ENCODE peak calls at places on chromosomes 11 and 22, in four cellular contexts. F is kidney epithelial cell, T is upper lobe of left lung, Q is esophagus squamous epithelium. I is an unnamed sample. For H3K36me3, the result is how much of the 10 kb centered on the place peaks cover.

GRCh38 chr11:22193348-22194051 is 615 bp downstream of the ANO5 start:
- DNase-seq in T (no peak), F (no peak), Q (no peak), I (peak)

GRCh38 chr11:125162743-125163142 is 1.8 kb upstream of the PKNOX2 start:
- DNase-seq in Q (no peak), T (no peak), F (no peak), I (no peak)

GRCh38 chr11:19976281-19976941 is 183.9 kb downstream of the DBX1 start:
- DNase-seq in T (no peak), Q (no peak), F (no peak), I (no peak)

GRCh38 chr22:26057731-26058130 is 111.5 kb upstream of the SEZ6L start:
- DNase-seq in Q (no peak), F (no peak), T (no peak), I (no peak)

GRCh38 chr11:9639985-9640384 is 23.9 kb upstream of the SWAP70 start:
- DNase-seq in F (no peak), Q (no peak), T (peak), I (no peak)

GRCh38 chr11:16280256-16280682 is 76.1 kb downstream of the SOX6 start:
- DNase-seq in Q (no peak), T (no peak), F (no peak), I (no peak)

GRCh38 chr11:70517996-70518907 is 119.9 kb downstream of the CTTN start:
- DNase-seq in Q (no peak), F (peak), T (no peak), I (no peak)

GRCh38 chr11:75028321-75029097 is 39.8 kb downstream of the NEU3 start:
- DNase-seq in F (no peak), Q (no peak), T (no peak), I (no peak)

GRCh38 chr22:23743303-23743705 is 7.6 kb downstream of the ZNF70 start:
- DNase-seq in Q (no peak), F (no peak), T (no peak), I (no peak)

GRCh38 chr11:131064373-131064991 is 148.2 kb upstream of the SNX19 start:
- DNase-seq in F (peak), Q (no peak), T (peak), I (peak)

GRCh38 chr11:64694821-64695365 is 28.1 kb downstream of the NRXN2 start:
- DNase-seq in F (peak), Q (no peak), T (no peak), I (no peak)

GRCh38 chr11:59550842-59551650 is 39.7 kb downstream of the OR4D9 start:
- DNase-seq in Q (no peak), T (peak), F (no peak), I (peak)

GRCh38 chr11:11414996-11415395 is 61.9 kb upstream of the CSNK2A3 start:
- DNase-seq in F (no peak), Q (no peak), T (no peak), I (no peak)

GRCh38 chr22:45205624-45205925 is 35.1 kb downstream of the KIAA0930 start:
- DNase-seq in Q (no peak), T (peak), F (no peak), I (no peak)

DNA sequence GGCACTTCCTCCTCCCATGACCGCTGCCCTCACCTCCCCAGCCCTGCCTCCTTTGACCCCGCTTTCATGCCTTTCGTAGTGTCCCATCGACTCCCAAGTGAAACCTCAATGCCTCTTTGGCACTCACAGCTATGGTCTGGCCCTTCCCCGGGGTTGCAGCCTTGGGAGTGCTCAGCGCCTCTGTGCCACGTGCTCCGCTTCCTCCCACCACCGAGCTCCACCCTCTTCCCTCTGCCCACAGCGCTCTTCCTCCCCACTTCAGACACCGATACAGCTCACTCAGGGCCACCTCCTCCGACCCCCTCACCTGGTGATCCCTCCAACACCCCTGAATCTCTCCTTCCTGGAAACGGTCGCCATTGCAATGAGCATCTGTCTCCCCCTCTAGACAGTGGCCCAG is 16.6 kb upstream of the SCGB1A1 start:
- DNase-seq in Q (no peak), T (peak), F (no peak), I (no peak)
- H3K4me3 ChIP-seq in Q (no peak), T (peak), F (no peak), I (no peak)

GRCh38 chr11:126205359-126205758 is 6.1 kb downstream of the RPUSD4 start:
- DNase-seq in T (no peak), Q (no peak), F (no peak), I (no peak)
- H3K36me3 ChIP-seq in T (half or more), Q (half or more), F (under half), I (under half)

GRCh38 chr22:17962168-17962567 is 62.2 kb downstream of the MICAL3 start:
- DNase-seq in Q (no peak), F (no peak), T (no peak), I (no peak)

GRCh38 chr22:17964647-17965046 is 59.7 kb downstream of the MICAL3 start:
- DNase-seq in F (no peak), T (no peak), Q (no peak), I (peak)

GRCh38 chr22:17964153-17964552 is 60.2 kb downstream of the MICAL3 start:
- DNase-seq in Q (no peak), F (no peak), T (no peak), I (no peak)

GRCh38 chr22:17961443-17961729 is 63.0 kb downstream of the MICAL3 start:
- DNase-seq in Q (no peak), F (no peak), T (no peak), I (no peak)

GRCh38 chr22:17963015-17963414 is 61.3 kb downstream of the MICAL3 start:
- DNase-seq in Q (no peak), F (no peak), T (no peak), I (no peak)
- TF ChIP-seq CTCF in Q (no peak), F (no peak), T (no peak), I (no peak)

GRCh38 chr11:118789501-118790356 is 1.2 kb downstream of the DDX6 start:
- DNase-seq in Q (no peak), F (no peak), T (no peak), I (peak)

GRCh38 chr11:118791961-118792578 is 1.1 kb upstream of the DDX6 start:
- DNase-seq in T (peak), F (no peak), Q (no peak), I (peak)

GRCh38 chr11:118792642-118793124 is 1.7 kb upstream of the DDX6 start:
- DNase-seq in T (peak), F (peak), Q (peak), I (peak)

GRCh38 chr11:118791015-118791960 is at the start of gene DDX6:
- DNase-seq in F (no peak), T (peak), Q (peak), I (peak)

DNA sequence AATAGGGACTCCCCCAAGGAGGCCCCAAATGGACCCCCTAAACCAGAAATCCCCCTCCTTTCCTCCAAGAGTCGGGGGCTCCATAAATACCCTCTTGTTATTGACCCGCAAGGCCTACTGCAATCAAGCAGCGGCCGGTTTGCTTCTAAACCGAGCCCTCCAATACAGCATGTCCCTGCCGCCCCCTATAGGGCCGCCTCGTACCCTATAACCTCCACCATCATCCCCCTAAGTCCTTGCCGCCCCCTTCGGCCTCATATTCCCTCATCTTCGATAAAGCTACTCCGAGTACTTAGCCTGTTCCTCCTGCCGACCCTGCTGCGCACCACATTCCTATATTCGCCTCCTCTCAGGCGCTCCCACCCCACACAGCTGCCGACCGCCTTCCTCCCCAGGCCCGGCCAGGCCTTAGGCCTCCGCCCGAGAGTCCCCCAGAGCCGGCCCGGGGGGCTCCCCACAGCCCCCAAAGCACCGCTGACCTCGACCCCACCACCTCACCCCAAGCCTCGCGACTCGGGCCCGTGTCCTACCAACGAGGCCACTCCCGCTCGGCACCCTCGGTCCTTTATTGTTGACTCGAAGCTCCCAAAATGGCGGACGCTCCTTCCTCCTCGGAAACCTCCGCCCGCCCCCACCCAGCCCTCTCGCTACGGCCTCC is 478 bp downstream of the DDX6 start:
- DNase-seq in F (no peak), Q (peak), T (peak), I (peak)
- H3K4me3 ChIP-seq in F (peak), Q (peak), T (peak), I (peak)

DNA sequence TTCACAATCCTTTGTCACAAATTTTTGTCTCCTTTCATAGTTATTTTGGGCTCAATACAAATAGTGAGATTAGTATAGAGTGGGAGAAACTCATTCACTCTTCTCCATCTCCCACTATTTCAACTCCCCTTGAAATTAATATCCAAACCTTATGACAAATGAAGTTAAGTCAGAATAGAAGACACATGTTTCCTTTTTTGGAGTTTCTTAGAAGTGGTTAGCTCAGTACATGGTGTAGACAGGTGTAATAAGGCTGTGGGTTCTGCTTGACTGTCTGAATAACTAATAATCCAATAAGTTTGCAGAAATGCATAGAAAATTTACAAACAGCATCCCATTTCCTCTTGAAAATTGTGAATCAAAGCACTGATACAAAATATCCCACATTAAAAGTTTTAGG is 10.8 kb upstream of the HSPA8 start:
- DNase-seq in F (no peak), T (no peak), Q (no peak), I (no peak)
- H3K36me3 ChIP-seq in F (under half), T (under half), Q (under half), I (under half)

DNA sequence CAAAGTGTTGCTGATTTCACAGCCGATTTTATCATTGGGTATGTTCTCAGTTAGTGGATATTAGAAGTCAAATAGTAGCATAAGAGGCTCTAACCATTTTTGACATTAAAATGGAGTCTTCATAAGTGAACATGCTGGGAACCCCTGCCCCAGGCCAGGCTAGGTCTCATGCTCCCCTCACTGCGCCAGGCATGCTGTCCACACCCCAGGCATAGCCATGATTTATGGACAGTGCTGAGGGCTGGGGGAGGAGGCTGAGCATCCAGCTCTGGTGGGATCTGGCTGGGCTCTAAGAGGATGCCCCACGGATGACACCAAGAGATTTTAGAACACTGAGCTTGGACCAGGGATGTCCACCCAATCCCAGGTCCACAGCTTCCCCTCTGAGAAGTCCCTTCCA is 38.7 kb upstream of the LRRC32 start:
- DNase-seq in Q (no peak), F (no peak), T (no peak), I (no peak)
- TF ChIP-seq CTCF in Q (no peak), F (no peak), T (no peak), I (no peak)

GRCh38 chr11:116933961-116934360 is 96.5 kb upstream of the APOA1 start:
- DNase-seq in T (no peak), F (no peak), Q (no peak), I (no peak)

GRCh38 chr11:116930177-116930576 is 92.8 kb upstream of the APOA1 start:
- DNase-seq in F (no peak), T (no peak), Q (no peak), I (no peak)

GRCh38 chr11:116931206-116931953 is 94.0 kb upstream of the APOA1 start:
- DNase-seq in T (no peak), F (no peak), Q (no peak), I (no peak)

GRCh38 chr11:116930586-116930985 is 93.2 kb upstream of the APOA1 start:
- DNase-seq in F (no peak), Q (no peak), T (no peak), I (no peak)

DNA sequence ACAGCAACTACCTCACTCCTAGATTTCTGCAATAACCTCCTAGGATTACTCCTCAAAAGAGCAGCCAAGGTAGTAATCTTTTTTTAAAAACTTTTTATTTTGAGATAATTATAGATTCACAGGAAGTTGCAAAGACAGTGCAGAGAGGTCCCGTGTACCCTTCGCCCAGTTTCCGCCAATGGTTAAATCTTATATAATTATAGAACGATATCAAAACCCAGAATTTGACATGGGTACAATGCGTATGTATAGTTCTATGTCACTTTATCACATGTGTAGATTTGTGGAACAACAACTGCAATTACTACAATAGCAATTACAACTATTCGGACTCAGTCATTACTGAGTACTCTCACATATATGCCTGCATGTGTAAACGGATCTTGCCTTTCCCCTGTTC is 94.8 kb upstream of the APOA1 start:
- DNase-seq in Q (no peak), T (no peak), F (no peak), I (no peak)
- H3K4me3 ChIP-seq in Q (no peak), T (no peak), F (no peak), I (no peak)

GRCh38 chr22:46931414-46931813 is 169.0 kb downstream of the TBC1D22A start:
- DNase-seq in Q (no peak), T (no peak), F (no peak), I (no peak)

GRCh38 chr22:46929689-46930225 is 167.3 kb downstream of the TBC1D22A start:
- DNase-seq in T (no peak), F (peak), Q (no peak), I (no peak)

GRCh38 chr22:46933040-46933439 is 170.6 kb downstream of the TBC1D22A start:
- DNase-seq in Q (no peak), T (no peak), F (no peak), I (no peak)

GRCh38 chr22:46931881-46932280 is 169.4 kb downstream of the TBC1D22A start:
- DNase-seq in T (no peak), Q (no peak), F (no peak), I (no peak)

GRCh38 chr22:46929046-46929688 is 166.7 kb downstream of the TBC1D22A start:
- DNase-seq in F (no peak), T (no peak), Q (no peak), I (no peak)
- H3K36me3 ChIP-seq in F (under half), T (under half), Q (under half), I (under half)

DNA sequence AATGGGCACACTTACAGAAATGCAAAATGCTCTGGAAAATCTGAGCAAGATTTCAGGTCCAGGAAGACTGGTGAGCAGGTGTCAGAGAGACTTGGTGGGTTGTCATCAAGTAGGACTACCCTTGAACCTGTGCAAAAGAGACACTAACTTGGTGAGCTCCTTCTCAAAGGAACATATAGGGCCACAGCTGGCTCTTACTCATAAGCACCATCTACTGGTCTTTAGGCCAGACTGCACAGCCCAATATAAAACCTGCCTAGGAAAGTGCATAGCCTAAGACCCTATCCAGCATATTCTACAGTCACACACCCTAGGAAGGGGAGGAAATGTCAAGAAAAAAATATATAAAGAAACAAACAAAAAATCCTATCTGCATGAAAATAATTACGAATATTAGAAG is 18.2 kb upstream of the OR10W1 start:
- DNase-seq in T (no peak), Q (no peak), F (peak), I (no peak)
- TF ChIP-seq CTCF in T (peak), Q (peak), F (peak), I (peak)

GRCh38 chr22:47053013-47053864 is 290.8 kb downstream of the TBC1D22A start:
- DNase-seq in T (no peak), Q (no peak), F (no peak), I (no peak)

GRCh38 chr22:47055073-47055355 is 292.6 kb downstream of the TBC1D22A start:
- DNase-seq in T (no peak), Q (no peak), F (no peak), I (no peak)

GRCh38 chr22:47055461-47055860 is 293.0 kb downstream of the TBC1D22A start:
- DNase-seq in F (no peak), Q (no peak), T (no peak), I (no peak)

GRCh38 chr22:47053865-47054185 is 291.4 kb downstream of the TBC1D22A start:
- DNase-seq in T (no peak), Q (no peak), F (no peak), I (no peak)

GRCh38 chr22:47054231-47055072 is 292.0 kb downstream of the TBC1D22A start:
- DNase-seq in T (no peak), F (no peak), Q (no peak), I (no peak)
- H3K4me3 ChIP-seq in T (no peak), F (no peak), Q (no peak), I (no peak)